ENCODE peak calls at places on chromosome 9, in eight cellular contexts. N is SK-N-SH, R is HCT116, H is neural progenitor cell, P is PC-3, M is GM23248, X is hepatocyte, V is OCI-LY7. K is an unnamed sample.

GRCh38 chr9:126439402-126439765 is 112.8 kb downstream of the MVB12B start:
- DNase-seq in P (peak; percentile 16), H (no peak), R (no peak), N (no peak), M (peak; percentile 92), V (no peak), X (no peak), K (no peak)

GRCh38 chr9:74951725-74952151 is 974 bp downstream of the C9orf40 start:
- DNase-seq in R (no peak), N (peak; percentile 60), H (peak; percentile 58), V (peak; percentile 63), M (peak; percentile 68), P (peak; percentile 29), X (peak; percentile 67), K (peak; percentile 35)

GRCh38 chr9:12191630-12192029 is 501.6 kb upstream of the TYRP1 start:
- DNase-seq in V (no peak), M (no peak), H (no peak), X (no peak), R (no peak), N (no peak), P (no peak), K (no peak)

GRCh38 chr9:91681461-91682305 is 258.1 kb upstream of the NFIL3 start:
- DNase-seq in H (peak; percentile 91), R (peak; percentile 45), V (peak; percentile 54), N (peak; percentile 92), M (peak; percentile 93), X (peak; percentile 87), P (peak; percentile 71), K (peak; percentile 83)

GRCh38 chr9:132003904-132004303 is 75.8 kb downstream of the MED27 start:
- DNase-seq in R (no peak), X (no peak), V (no peak), P (no peak), M (no peak), H (no peak), N (no peak), K (no peak)

GRCh38 chr9:134975253-134975652 is 57.5 kb upstream of the FCN1 start:
- DNase-seq in N (no peak), R (no peak), M (no peak), X (no peak), P (no peak), H (no peak), V (no peak), K (no peak)

GRCh38 chr9:93326056-93326455 is 125.4 kb upstream of the FAM120A start:
- DNase-seq in R (no peak), V (no peak), M (peak; percentile 30), P (peak; percentile 12), H (no peak), X (no peak), N (no peak), K (no peak)

GRCh38 chr9:123652416-123652815 is 277.5 kb downstream of the DENND1A start:
- DNase-seq in R (no peak), M (no peak), H (no peak), V (no peak), N (no peak), X (no peak), P (no peak), K (no peak)

GRCh38 chr9:124284940-124285441 is 27.2 kb downstream of the NEK6 start:
- DNase-seq in R (no peak), H (no peak), X (no peak), N (no peak), V (no peak), P (no peak), M (peak; percentile 40), K (no peak)

GRCh38 chr9:94666364-94667099 is 27.2 kb upstream of the FBP1 start:
- DNase-seq in R (no peak), P (no peak), H (no peak), N (no peak), M (no peak), V (no peak), X (peak; percentile 70), K (no peak)

GRCh38 chr9:94663139-94663538 is 23.8 kb upstream of the FBP1 start:
- DNase-seq in M (no peak), V (no peak), N (no peak), R (no peak), X (no peak), H (no peak), P (no peak), K (no peak)

GRCh38 chr9:94672811-94673487 is 33.6 kb upstream of the FBP1 start:
- DNase-seq in R (no peak), P (peak; percentile 79), X (no peak), V (no peak), N (no peak), M (peak; percentile 79), H (no peak), K (no peak)

GRCh38 chr9:94665606-94666005 is 26.3 kb upstream of the FBP1 start:
- DNase-seq in R (no peak), N (no peak), H (peak; percentile 22), X (no peak), V (no peak), M (no peak), P (no peak), K (no peak)

DNA sequence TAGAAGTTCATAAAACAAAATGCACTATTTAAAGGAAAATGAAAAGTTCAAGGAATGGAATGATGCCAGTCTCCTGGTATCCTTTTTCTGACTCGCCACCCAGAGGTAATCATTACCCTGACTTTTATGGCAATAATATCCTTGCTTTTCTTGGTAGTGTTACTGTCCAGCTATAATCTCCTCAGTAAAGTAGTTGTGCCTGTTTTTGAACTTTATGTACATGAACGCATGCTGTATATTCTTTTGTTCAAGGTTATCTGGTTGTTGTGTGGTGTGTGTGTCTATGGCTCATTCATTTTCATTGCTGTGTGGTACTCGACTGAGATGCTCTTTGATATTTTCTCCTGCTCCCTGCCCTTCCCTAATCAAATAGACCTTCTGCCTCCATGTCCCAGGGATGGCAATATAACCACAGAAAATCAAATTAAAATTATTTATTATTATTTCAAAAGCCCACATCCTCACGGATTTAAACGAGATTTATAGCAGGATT is 29.2 kb upstream of the FBP1 start:
- DNase-seq in P (no peak), N (no peak), H (no peak), R (no peak), X (no peak), V (no peak), M (no peak), K (no peak)
- H2AFZ ChIP-seq in P (peak overlapping the region; percentile 40), N (no peak overlapping the region), H (no peak overlapping the region), R (peak overlapping the region; percentile 87), X (no peak overlapping the region), V (peak overlapping the region; percentile 97), M (no peak overlapping the region), K (peak overlapping the region; percentile 57)

GRCh38 chr9:38017149-38017884 is 51.7 kb downstream of the SHB start:
- DNase-seq in P (peak; percentile 60), V (no peak), N (peak; percentile 80), X (no peak), M (peak; percentile 53), H (peak; percentile 97), R (no peak), K (no peak)
- TF ChIP-seq EZH2phosphoT487 in P (no peak), V (no peak), N (no peak), X (no peak), M (no peak), H (no peak), R (no peak), K (no peak)

GRCh38 chr9:95062601-95063065 is 254.9 kb downstream of the FANCC start:
- DNase-seq in M (no peak), X (no peak), R (no peak), V (no peak), N (no peak), H (no peak), P (no peak), K (no peak)
- H3K4me3 ChIP-seq in M (no peak overlapping the region), X (no peak overlapping the region), R (no peak overlapping the region), V (no peak overlapping the region), N (no peak overlapping the region), H (no peak overlapping the region), P (no peak overlapping the region), K (no peak overlapping the region)

DNA sequence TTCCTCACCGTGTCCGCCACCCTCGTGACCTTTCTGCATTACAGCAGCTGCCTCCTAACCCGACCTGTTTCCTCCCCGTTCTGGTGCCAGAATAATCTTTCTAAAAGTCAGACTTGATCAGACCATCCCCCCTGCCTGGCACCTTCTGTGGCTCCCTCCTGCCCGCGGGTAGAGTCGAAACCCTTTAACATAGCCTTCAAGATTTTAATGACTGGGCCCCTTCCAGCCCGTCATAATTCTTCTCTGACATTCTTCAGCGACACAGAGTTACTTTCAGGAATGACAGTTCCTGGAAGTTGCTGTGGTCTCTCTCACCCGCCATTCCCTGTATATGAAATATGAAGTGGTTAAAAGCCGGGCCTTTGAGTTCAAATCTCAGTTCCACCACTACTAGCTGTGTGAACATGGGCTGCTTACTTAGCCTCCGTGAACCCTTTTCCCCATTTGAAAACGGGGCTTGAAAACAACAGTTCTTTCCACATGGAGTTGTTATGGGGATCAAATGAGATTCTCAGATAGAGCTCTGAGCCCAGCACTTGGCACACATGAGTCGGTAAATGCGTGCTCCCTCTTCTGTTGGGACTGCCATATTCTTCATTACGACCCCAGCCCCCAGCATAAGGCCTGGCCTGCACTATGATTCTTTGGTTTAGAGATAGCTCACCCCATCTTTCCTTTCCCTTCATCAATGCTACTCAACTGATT is 715 bp downstream of the NANS start:
- DNase-seq in V (peak; percentile 37), P (no peak), X (no peak), R (no peak), H (peak; percentile 4), M (peak; percentile 58), N (no peak), K (peak; percentile 56)
- H2AFZ ChIP-seq in V (peak overlapping the region; percentile 50), P (peak overlapping the region; percentile 48), X (peak overlapping the region; percentile 62), R (no peak overlapping the region), H (peak overlapping the region; percentile 91), M (peak overlapping the region; percentile 50), N (peak overlapping the region; percentile 85), K (peak overlapping the region; percentile 31)

GRCh38 chr9:76136986-76137385 is 246.5 kb downstream of the PCSK5 start:
- DNase-seq in H (no peak), V (no peak), P (no peak), X (peak; percentile 38), N (no peak), R (peak; percentile 24), M (peak; percentile 76), K (no peak)
- TF ChIP-seq EZH2phosphoT487 in H (no peak), V (no peak), P (no peak), X (no peak), N (no peak), R (no peak), M (no peak), K (no peak)

K was measured in MM.1S.